ENCODE peak calls at places on chromosomes 4 and X, in ten cellular contexts. H is MG63; W is heart right ventricle; Z is stimulated activated CD4-positive, alpha-beta T cell treated with anti-CD3 and anti-CD28 coated beads, TNF-alpha, amount 100 ng/mL, for 4 hours; C is fibroblast of lung; L is right lobe of liver; Q is T47D; F is omental fat pad; U is substantia nigra; T is MV-4-11. N is an unnamed sample.

GRCh38 chr4:6938237-6938636 is 28.6 kb downstream of the TBC1D14 start:
- DNase-seq in F (no peak), Q (no peak), T (peak; percentile 92), L (peak; percentile 50), Z (no peak), U (no peak), C (no peak), W (peak; percentile 42), H (no peak), N (peak; percentile 92)

GRCh38 chr4:180571516-180571915 is 1671.7 kb upstream of the TENM3 start:
- DNase-seq in F (no peak), Q (no peak), L (no peak), U (no peak), W (no peak), Z (no peak), C (peak; percentile 0), T (no peak), H (no peak), N (no peak)

GRCh38 chr4:152118819-152119553 is 358.2 kb upstream of the GATB start:
- DNase-seq in H (peak; percentile 45), F (no peak), Q (no peak), L (no peak), Z (no peak), C (no peak), U (no peak), T (no peak), W (no peak), N (no peak)

GRCh38 chr4:88014506-88014905 is 7.1 kb downstream of the PKD2 start:
- DNase-seq in C (no peak), F (no peak), W (no peak), Q (no peak), H (no peak), T (peak; percentile 61), Z (no peak), L (no peak), U (no peak), N (no peak)

GRCh38 chrX:114583646-114584433 is at the start of gene HTR2C:
- DNase-seq in U (no peak), T (no peak), H (no peak), L (no peak), Z (no peak), F (no peak), C (no peak), Q (no peak), W (no peak), N (no peak)

GRCh38 chr4:121583396-121583795 is 113.4 kb downstream of the ANXA5 start:
- DNase-seq in T (no peak), L (no peak), Q (no peak), C (no peak), W (no peak), H (no peak), F (no peak), U (no peak), Z (no peak), N (no peak)

GRCh38 chrX:64198046-64198445 is 7.5 kb downstream of the AMER1 start:
- DNase-seq in Q (no peak), Z (no peak), H (no peak), C (no peak), W (no peak), T (no peak), U (no peak), F (no peak), L (no peak), N (no peak)

GRCh38 chr4:76108467-76109181 is 34.1 kb downstream of the ART3 start:
- DNase-seq in U (no peak), Z (no peak), T (peak; percentile 91), H (no peak), W (no peak), C (peak; percentile 15), L (no peak), F (no peak), Q (no peak), N (peak; percentile 83)

GRCh38 chr4:185998791-185999190 is 70.2 kb upstream of the TLR3 start:
- DNase-seq in T (no peak), Q (no peak), F (no peak), Z (no peak), L (no peak), W (no peak), H (no peak), U (no peak), C (peak; percentile 51), N (no peak)

GRCh38 chrX:27679281-27679680 is 89.1 kb downstream of the DCAF8L2 start:
- DNase-seq in H (peak; percentile 2), L (no peak), Q (no peak), W (no peak), U (no peak), Z (no peak), F (no peak), T (peak; percentile 23), C (peak; percentile 74), N (peak; percentile 1)

GRCh38 chr4:48681856-48682255 is 98.2 kb downstream of the FRYL start:
- DNase-seq in Q (no peak), W (no peak), H (no peak), C (peak; percentile 33), U (no peak), F (no peak), L (no peak), Z (no peak), T (no peak), N (no peak)

GRCh38 chr4:158169931-158170690 is 2.7 kb downstream of the GASK1B start:
- DNase-seq in F (no peak), T (peak; percentile 49), Q (no peak), U (no peak), W (no peak), Z (no peak), L (no peak), C (peak; percentile 75), H (no peak), N (no peak)

GRCh38 chrX:129744881-129745321 is 6.1 kb downstream of the XPNPEP2 start:
- DNase-seq in Z (no peak), Q (no peak), C (no peak), W (no peak), T (no peak), F (no peak), L (no peak), H (no peak), U (no peak), N (no peak)

GRCh38 chr4:173264245-173264959 is 69.8 kb downstream of the HMGB2 start:
- DNase-seq in Z (no peak), C (peak; percentile 79), L (no peak), W (peak; percentile 29), T (peak; percentile 4), F (no peak), H (no peak), U (no peak), Q (no peak), N (peak; percentile 32)

GRCh38 chr4:185534850-185535761 is at the start of gene PDLIM3:
- DNase-seq in W (peak; percentile 72), L (peak; percentile 76), Q (peak; percentile 51), H (peak; percentile 31), F (no peak), T (no peak), Z (no peak), C (peak; percentile 60), U (peak; percentile 53), N (no peak)